ENCODE peak calls at places on chromosomes 16 and 17, in nine cellular contexts. L is uterus, D is adrenal gland, U is fibroblast of lung, J is heart left ventricle, Z is tibial artery, R is stomach, B is RWPE1, W is mesothelial cell of epicardium. Y is an unnamed sample.

GRCh38 chr16:77759821-77760220 is 28.5 kb upstream of the VAT1L start:
- DNase-seq in L (no peak), D (no peak), U (peak), J (no peak), Z (no peak), R (no peak), B (no peak), W (no peak), Y (peak)

GRCh38 chr17:17146791-17147406 is 59.2 kb downstream of the PLD6 start:
- DNase-seq in L (no peak), D (no peak), U (peak), J (no peak), Z (no peak), R (no peak), B (no peak), W (no peak), Y (no peak)

GRCh38 chr16:49564577-49565224 is 191.1 kb downstream of the C16orf78 start:
- DNase-seq in L (no peak), D (no peak), U (peak), J (no peak), Z (no peak), R (no peak), B (no peak), W (no peak), Y (peak)

GRCh38 chr17:63760771-63761539 is 12.4 kb downstream of the CCDC47 start:
- DNase-seq in L (no peak), D (no peak), U (peak), J (no peak), Z (no peak), R (no peak), B (no peak), W (no peak), Y (no peak)

GRCh38 chr17:45833826-45834439 is 10.7 kb upstream of the SPPL2C start:
- DNase-seq in L (no peak), D (no peak), U (no peak), J (no peak), Z (no peak), R (no peak), B (no peak), W (no peak), Y (no peak)

GRCh38 chr17:81976332-81977210 is 858 bp upstream of the ASPSCR1 start:
- DNase-seq in L (peak), D (peak), U (peak), J (no peak), Z (no peak), R (peak), B (no peak), W (no peak), Y (no peak)

GRCh38 chr17:66025551-66025950 is 166.4 kb downstream of the CEP112 start:
- DNase-seq in L (no peak), D (no peak), U (peak), J (no peak), Z (no peak), R (no peak), B (no peak), W (no peak), Y (no peak)

GRCh38 chr17:79065105-79065670 is 9.4 kb upstream of the ENGASE start:
- DNase-seq in L (no peak), D (peak), U (peak), J (no peak), Z (no peak), R (peak), B (no peak), W (no peak), Y (peak)

GRCh38 chr17:78117027-78117981 is 11.3 kb downstream of the TMC6 start:
- DNase-seq in L (peak), D (no peak), U (peak), J (peak), Z (no peak), R (peak), B (no peak), W (no peak), Y (no peak)

GRCh38 chr16:50425044-50425443 is 56.3 kb upstream of the BRD7 start:
- DNase-seq in L (no peak), D (no peak), U (no peak), J (no peak), Z (no peak), R (no peak), B (no peak), W (no peak), Y (no peak)

GRCh38 chr16:29256501-29256981 is 150.0 kb downstream of the NPIPB11 start:
- DNase-seq in L (no peak), D (no peak), U (no peak), J (no peak), Z (peak), R (no peak), B (no peak), W (no peak), Y (no peak)

GRCh38 chr17:57874434-57875108 is 24.7 kb upstream of the MRPS23 start:
- DNase-seq in L (peak), D (peak), U (peak), J (peak), Z (peak), R (no peak), B (no peak), W (peak), Y (peak)

GRCh38 chr16:87678618-87679017 is 76.3 kb downstream of the JPH3 start:
- DNase-seq in L (no peak), D (no peak), U (no peak), J (no peak), Z (no peak), R (no peak), B (no peak), W (no peak), Y (peak)

GRCh38 chr17:79602621-79603020 is 8.2 kb downstream of the RBFOX3 start:
- DNase-seq in L (no peak), D (no peak), U (no peak), J (no peak), Z (no peak), R (no peak), B (no peak), W (no peak), Y (no peak)

GRCh38 chr17:17055286-17056166 is 13.3 kb downstream of the MPRIP start:
- DNase-seq in L (peak), D (no peak), U (no peak), J (no peak), Z (peak), R (peak), B (no peak), W (no peak), Y (peak)

GRCh38 chr17:61490540-61490975 is 38.3 kb downstream of the TBX4 start:
- DNase-seq in L (no peak), D (no peak), U (peak), J (no peak), Z (no peak), R (peak), B (peak), W (no peak), Y (peak)

GRCh38 chr17:79541451-79541850 is 69.4 kb downstream of the RBFOX3 start:
- DNase-seq in L (no peak), D (no peak), U (no peak), J (no peak), Z (no peak), R (no peak), B (no peak), W (no peak), Y (no peak)

GRCh38 chr17:77881545-77881944 is 77.0 kb upstream of the TNRC6C start:
- DNase-seq in L (peak), D (peak), U (peak), J (peak), Z (peak), R (peak), B (no peak), W (peak), Y (peak)

GRCh38 chr17:19507673-19508326 is 25.9 kb upstream of the SLC47A1 start:
- DNase-seq in L (peak), D (peak), U (peak), J (peak), Z (peak), R (peak), B (peak), W (peak), Y (peak)
- TF ChIP-seq CTCF in L (no peak), D (no peak), U (no peak), J (no peak), Z (peak), R (no peak), B (no peak), W (no peak), Y (peak)

GRCh38 chr16:74627506-74628220 is 20.7 kb upstream of the GLG1 start:
- DNase-seq in L (peak), D (no peak), U (peak), J (no peak), Z (no peak), R (peak), B (no peak), W (no peak), Y (peak)
- TF ChIP-seq CTCF in L (no peak), D (no peak), U (no peak), J (no peak), Z (no peak), R (no peak), B (no peak), W (no peak), Y (no peak)

GRCh38 chr16:31713945-31714898 is 159.4 kb upstream of the ZNF267 start:
- DNase-seq in L (no peak), D (no peak), U (no peak), J (no peak), Z (no peak), R (no peak), B (no peak), W (no peak), Y (no peak)
- TF ChIP-seq CTCF in L (no peak), D (no peak), U (peak), J (no peak), Z (no peak), R (no peak), B (no peak), W (peak), Y (peak)

GRCh38 chr16:19884611-19885455 is at the start of gene GPRC5B:
- DNase-seq in L (peak), D (peak), U (peak), J (peak), Z (no peak), R (peak), B (peak), W (peak), Y (no peak)
- TF ChIP-seq CTCF in L (peak), D (no peak), U (no peak), J (peak), Z (no peak), R (peak), B (no peak), W (no peak), Y (no peak)

GRCh38 chr16:89700100-89700648 is 1.3 kb downstream of the SPATA2L start:
- DNase-seq in L (peak), D (peak), U (peak), J (peak), Z (peak), R (peak), B (peak), W (peak), Y (peak)

GRCh38 chr16:89705006-89705405 is 3.5 kb upstream of the SPATA2L start:
- DNase-seq in L (no peak), D (no peak), U (no peak), J (no peak), Z (no peak), R (no peak), B (no peak), W (no peak), Y (no peak)

GRCh38 chr16:89704281-89704680 is 2.8 kb upstream of the SPATA2L start:
- DNase-seq in L (no peak), D (no peak), U (no peak), J (no peak), Z (no peak), R (no peak), B (no peak), W (no peak), Y (no peak)

GRCh38 chr16:89700649-89701424 is 668 bp downstream of the SPATA2L start:
- DNase-seq in L (peak), D (no peak), U (peak), J (peak), Z (no peak), R (peak), B (no peak), W (peak), Y (no peak)

DNA sequence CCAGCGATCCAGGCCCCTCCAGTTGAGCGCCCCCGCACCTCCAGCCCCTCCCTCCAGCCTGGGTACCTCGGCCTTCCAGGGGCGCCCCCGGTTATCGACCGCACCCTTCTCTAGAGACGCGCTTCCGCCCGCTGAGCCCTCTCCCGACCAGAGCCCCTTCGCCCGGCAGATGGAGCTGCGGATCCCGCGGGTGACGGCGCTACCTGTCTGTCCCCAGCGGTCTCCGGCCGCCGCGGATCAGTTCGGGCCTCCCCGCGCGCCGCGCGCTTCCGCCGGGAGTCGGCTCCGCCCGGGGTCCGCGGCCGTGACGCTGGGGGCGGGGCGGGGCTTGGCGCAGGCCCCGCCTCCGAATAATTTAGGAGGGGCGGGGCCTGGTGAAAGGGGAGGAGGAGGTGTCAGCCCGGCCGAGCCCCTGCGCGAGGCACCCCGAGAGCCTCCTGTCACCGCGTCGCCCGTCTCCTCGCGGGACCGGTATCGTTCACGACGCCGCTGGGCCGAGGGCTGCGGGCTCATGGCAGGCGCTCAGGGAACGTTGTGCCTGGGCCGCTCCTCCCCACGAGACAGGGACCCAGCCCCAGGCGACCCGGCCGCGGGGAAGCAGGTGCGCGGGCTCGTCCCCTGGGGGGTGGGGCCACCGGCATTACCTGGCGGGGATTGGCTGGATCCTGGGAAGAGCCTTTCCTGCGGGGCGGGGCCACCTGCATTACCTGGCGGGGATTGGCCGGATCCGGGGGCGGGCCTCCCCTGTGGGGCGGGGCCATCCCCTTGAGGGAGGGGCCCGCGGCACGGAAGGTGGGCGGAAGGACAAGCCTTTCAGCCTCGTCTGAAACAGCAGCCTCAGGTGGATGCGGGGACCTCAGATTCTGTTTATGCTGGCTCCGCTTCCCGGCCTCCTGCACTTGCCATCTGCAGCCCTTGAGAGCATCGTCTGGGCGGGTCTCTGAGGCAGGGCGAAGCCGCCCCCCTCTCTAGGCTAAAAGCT is at the start of gene SPATA2L:
- DNase-seq in L (peak), D (peak), U (peak), J (peak), Z (peak), R (peak), B (peak), W (peak), Y (peak)
- TF ChIP-seq CTCF in L (peak), D (no peak), U (no peak), J (no peak), Z (no peak), R (peak), B (no peak), W (no peak), Y (no peak)

DNA sequence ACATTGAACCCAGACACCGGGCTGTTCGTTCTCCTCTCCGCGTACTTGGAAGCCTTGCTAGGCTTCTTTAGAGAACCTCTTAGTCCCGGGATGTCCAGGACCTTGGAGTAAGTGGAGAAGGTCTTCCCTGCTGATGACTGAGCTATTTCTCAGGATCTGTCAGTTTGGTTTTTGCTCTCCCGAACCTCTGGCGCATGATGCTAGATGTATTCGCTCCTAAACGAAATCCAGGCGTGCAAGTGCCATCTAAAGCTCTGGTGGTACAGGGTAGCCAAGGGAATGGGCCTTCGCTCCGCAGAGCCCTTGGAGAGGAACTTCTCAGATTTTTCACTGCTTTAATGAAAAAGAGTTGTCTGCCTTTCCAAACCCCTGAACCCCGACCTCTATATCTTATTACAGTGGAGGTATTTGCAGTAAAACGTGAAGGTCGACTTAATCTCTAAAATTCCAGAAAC is 544 bp downstream of the VMP1 start:
- DNase-seq in L (no peak), D (no peak), U (no peak), J (no peak), Z (no peak), R (no peak), B (peak), W (no peak), Y (peak)
- TF ChIP-seq CTCF in L (no peak), D (no peak), U (no peak), J (no peak), Z (no peak), R (no peak), B (no peak), W (no peak), Y (no peak)

DNA sequence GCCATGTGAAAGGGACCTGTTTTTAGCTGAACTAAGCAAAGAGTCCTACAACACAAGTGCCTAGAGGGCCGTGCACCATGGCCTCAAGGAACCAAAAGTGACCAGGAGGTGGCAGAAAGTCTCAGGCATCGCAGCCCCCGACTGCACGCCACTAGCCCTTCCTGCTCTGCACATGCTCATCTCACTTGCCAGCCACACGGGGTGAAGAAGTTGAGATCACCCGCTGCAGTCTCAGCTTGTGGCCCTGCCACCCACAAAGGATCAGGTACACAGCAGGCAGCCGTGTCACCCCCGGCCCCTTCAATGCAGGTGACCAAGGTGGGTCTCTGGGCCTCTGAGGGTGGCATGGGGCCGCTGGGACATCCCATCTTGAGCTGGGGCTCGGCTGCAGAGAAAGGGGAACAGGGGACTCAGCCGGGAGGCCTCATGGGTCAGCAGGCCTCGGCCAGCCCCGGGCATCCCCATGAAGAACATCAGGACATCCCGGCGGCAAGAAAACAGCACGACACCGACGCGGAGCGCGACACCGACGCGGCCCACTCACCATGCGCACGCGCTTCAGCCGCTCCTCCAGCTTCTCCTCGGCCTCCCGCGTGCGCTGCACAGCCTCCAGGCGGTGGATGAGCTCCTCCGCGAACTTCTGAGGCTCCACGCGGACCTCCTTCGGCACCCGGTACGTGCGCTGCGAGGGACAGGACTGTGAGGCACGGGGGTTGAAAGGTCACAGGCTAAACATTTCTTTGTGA is 21.0 kb downstream of the PDIA2 start:
- DNase-seq in L (no peak), D (no peak), U (no peak), J (no peak), Z (no peak), R (no peak), B (no peak), W (no peak), Y (peak)
- TF ChIP-seq CTCF in L (no peak), D (no peak), U (no peak), J (no peak), Z (no peak), R (no peak), B (no peak), W (no peak), Y (no peak)

GRCh38 chr17:38456031-38456815 is 28.0 kb downstream of the ARHGAP23 start:
- DNase-seq in L (no peak), D (no peak), U (no peak), J (no peak), Z (no peak), R (no peak), B (no peak), W (no peak), Y (no peak)
- TF ChIP-seq CTCF in L (peak), D (no peak), U (no peak), J (no peak), Z (no peak), R (no peak), B (no peak), W (peak), Y (no peak)

GRCh38 chr17:42403150-42403549 is 14.9 kb upstream of the STAT3 start:
- DNase-seq in L (no peak), D (no peak), U (no peak), J (no peak), Z (no peak), R (peak), B (no peak), W (no peak), Y (no peak)
- TF ChIP-seq CTCF in L (no peak), D (no peak), U (peak), J (no peak), Z (no peak), R (no peak), B (no peak), W (no peak), Y (no peak)

Y was measured in AG10803.